ENCODE peak calls at places on chromosome 21, in four cellular contexts. J, W, A and R are unnamed samples.

GRCh38 chr21:26756491-26757159 is 88.6 kb downstream of the ADAMTS1 start:
- DNase-seq in A (no peak), W (no peak), J (no peak), R (no peak)

GRCh38 chr21:25572895-25573310 is 34.4 kb downstream of the MRPL39 start:
- DNase-seq in J (no peak), W (no peak), A (no peak), R (no peak)

GRCh38 chr21:16837319-16837718 is 675.5 kb upstream of the CXADR start:
- DNase-seq in A (no peak), J (no peak), W (no peak), R (no peak)

GRCh38 chr21:15023782-15024181 is 41.0 kb downstream of the NRIP1 start:
- DNase-seq in A (no peak), J (no peak), W (no peak), R (no peak)

GRCh38 chr21:18951291-18952038 is 547.9 kb upstream of the TMPRSS15 start:
- DNase-seq in A (no peak), W (no peak), J (peak; percentile 8), R (peak; percentile 45)

GRCh38 chr21:16829532-16829931 is 683.3 kb upstream of the CXADR start:
- DNase-seq in A (no peak), W (no peak), J (no peak), R (no peak)

GRCh38 chr21:43866659-43867331 is 1.8 kb downstream of the AGPAT3 start:
- DNase-seq in J (no peak), A (peak; percentile 88), W (peak; percentile 73), R (no peak)

GRCh38 chr21:31191553-31191952 is 152.5 kb downstream of the TIAM1 start:
- DNase-seq in W (no peak), A (no peak), J (no peak), R (no peak)

GRCh38 chr21:26130249-26130896 is 40.2 kb downstream of the APP start:
- DNase-seq in J (no peak), W (no peak), A (no peak), R (no peak)

GRCh38 chr21:46191257-46191685 is 7.0 kb upstream of the SPATC1L start:
- DNase-seq in J (peak; percentile 28), W (no peak), A (no peak), R (no peak)

GRCh38 chr21:36428789-36429671 is 43.8 kb downstream of the CHAF1B start:
- DNase-seq in A (no peak), J (no peak), W (no peak), R (no peak)

GRCh38 chr21:36433011-36433709 is 46.8 kb downstream of the CLDN14 start:
- DNase-seq in J (no peak), A (no peak), W (no peak), R (no peak)

GRCh38 chr21:36431252-36431651 is 46.1 kb downstream of the CHAF1B start:
- DNase-seq in J (no peak), W (no peak), A (no peak), R (no peak)

GRCh38 chr21:36429672-36430546 is 44.7 kb downstream of the CHAF1B start:
- DNase-seq in J (peak; percentile 65), A (peak; percentile 69), W (peak; percentile 97), R (peak; percentile 60)

GRCh38 chr21:36430841-36431240 is 45.6 kb downstream of the CHAF1B start:
- DNase-seq in A (no peak), J (no peak), W (no peak), R (no peak)
- TF ChIP-seq GABPA in A (no peak), J (no peak), W (no peak), R (no peak)

GRCh38 chr21:29121759-29122158 is 8.7 kb upstream of the MAP3K7CL start:
- DNase-seq in W (no peak), A (no peak), J (no peak), R (no peak)

GRCh38 chr21:29115899-29116298 is 14.5 kb upstream of the MAP3K7CL start:
- DNase-seq in J (no peak), A (no peak), W (no peak), R (no peak)

GRCh38 chr21:29114765-29115164 is 15.7 kb upstream of the MAP3K7CL start:
- DNase-seq in A (no peak), J (no peak), W (no peak), R (no peak)

DNA sequence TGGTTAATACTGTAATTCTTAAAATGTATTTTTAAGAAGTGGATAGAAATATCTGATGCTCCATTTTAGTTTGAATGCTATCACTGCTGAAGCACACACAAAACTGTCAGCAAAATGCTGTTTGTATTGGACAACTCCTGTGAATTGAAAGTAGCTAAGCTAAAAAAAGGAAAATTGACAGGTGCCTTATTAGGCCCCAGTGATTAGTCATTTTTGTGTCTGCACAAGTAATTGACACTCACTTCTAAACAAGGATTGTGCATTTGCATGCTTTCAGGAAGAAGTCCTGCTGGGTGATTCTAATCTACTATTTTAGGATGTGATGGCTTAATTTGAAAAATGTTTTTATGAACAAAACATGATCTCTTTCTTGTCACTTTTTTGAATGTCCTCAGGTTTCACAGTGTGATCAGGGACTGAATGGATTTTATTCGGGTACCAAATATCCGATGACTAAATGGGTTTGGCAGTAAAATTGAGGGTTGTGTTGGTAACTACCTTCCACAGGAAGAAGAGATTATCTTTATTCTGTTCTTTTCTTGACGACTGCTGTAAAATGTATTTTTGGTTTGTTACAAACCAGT is 13.0 kb upstream of the MAP3K7CL start:
- DNase-seq in A (no peak), W (no peak), J (no peak), R (no peak)
- TF ChIP-seq REST in A (no peak), W (no peak), J (no peak), R (no peak)

GRCh38 chr21:45136500-45136899 is 62.1 kb downstream of the ADARB1 start:
- DNase-seq in W (no peak), A (no peak), J (no peak), R (no peak)
- TF ChIP-seq GABPA in W (no peak), A (no peak), J (no peak), R (no peak)

DNA sequence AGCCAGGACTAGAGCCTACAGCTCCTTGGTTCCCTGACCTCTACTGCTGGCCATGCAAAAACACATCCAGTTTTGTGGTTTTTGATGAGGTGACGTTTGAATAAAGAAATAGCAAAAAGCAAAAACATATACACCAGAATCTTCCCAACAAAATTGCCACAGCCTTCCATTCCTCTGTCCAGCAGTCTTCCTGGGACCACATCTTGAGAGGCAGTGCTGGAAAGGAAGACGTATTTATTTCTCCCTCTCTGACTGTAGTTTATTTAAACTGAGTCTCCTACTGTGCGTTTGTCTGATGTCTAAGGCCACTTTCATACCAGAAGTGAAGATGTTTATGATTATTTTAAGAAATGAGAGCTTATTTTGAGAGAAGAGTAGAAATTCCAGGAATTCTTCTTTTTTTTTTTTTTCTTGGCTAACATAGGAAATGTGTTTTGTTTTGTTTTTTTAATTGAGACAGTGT is 118.4 kb downstream of the ITSN1 start:
- DNase-seq in J (no peak), A (no peak), W (no peak), R (no peak)
- TF ChIP-seq REST in J (peak; percentile 76), A (no peak), W (no peak), R (no peak)

GRCh38 chr21:40173833-40174232 is 306.6 kb downstream of the PCP4 start:
- DNase-seq in W (no peak), A (no peak), J (no peak), R (no peak)

GRCh38 chr21:40179167-40179566 is 311.9 kb downstream of the PCP4 start:
- DNase-seq in J (no peak), A (no peak), W (no peak), R (no peak)

GRCh38 chr21:40177979-40178378 is 310.7 kb downstream of the PCP4 start:
- DNase-seq in A (no peak), W (no peak), J (no peak), R (no peak)

GRCh38 chr21:40178726-40179125 is 311.5 kb downstream of the PCP4 start:
- DNase-seq in J (no peak), W (no peak), A (no peak), R (no peak)

DNA sequence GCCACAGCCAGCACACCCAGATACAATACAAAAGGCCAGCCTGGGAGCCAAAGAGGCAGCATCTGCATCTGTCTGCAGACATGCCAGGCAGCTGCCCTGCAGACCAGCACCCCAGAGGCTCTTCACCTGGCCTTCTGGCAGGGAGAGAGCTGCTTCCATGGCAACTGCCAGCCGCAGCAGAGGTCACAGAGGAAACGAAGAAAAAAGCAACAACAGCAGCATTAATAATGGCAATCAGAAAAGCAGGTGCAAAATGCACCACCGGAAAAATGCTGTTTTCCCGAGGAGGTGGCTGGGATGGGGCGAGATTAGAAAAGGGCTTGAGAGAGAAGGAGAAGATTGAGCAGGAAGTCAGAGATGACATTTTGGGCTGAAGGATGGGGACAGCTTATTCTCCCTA is 309.5 kb downstream of the PCP4 start:
- DNase-seq in W (no peak), A (no peak), J (peak; percentile 85), R (no peak)
- TF ChIP-seq GABPA in W (no peak), A (no peak), J (no peak), R (no peak)

DNA sequence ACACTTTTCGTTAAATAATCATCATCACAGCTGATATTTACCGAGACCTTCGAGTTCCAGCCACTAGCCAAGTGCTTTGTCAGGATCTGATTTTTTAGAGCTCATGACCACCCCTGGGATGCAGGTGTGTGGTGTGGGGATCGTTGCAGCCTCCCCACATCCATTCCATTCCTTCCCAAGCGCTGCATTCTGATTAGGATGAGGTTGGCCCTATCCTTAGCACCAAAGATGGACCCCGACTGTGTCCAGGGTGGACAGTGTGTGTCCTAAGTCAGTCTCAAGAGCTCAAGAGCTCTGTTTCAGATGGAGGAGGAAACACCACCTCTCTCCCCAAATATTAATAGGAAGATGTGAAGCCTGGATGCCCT is 74.1 kb downstream of the PSMG1 start:
- DNase-seq in W (no peak), A (no peak), J (no peak), R (no peak)
- TF ChIP-seq REST in W (no peak), A (no peak), J (no peak), R (no peak)

GRCh38 chr21:40204956-40205355 is 337.7 kb downstream of the PCP4 start:
- DNase-seq in W (no peak), J (no peak), A (no peak), R (no peak)
- TF ChIP-seq GABPA in W (no peak), J (no peak), A (no peak), R (no peak)

DNA sequence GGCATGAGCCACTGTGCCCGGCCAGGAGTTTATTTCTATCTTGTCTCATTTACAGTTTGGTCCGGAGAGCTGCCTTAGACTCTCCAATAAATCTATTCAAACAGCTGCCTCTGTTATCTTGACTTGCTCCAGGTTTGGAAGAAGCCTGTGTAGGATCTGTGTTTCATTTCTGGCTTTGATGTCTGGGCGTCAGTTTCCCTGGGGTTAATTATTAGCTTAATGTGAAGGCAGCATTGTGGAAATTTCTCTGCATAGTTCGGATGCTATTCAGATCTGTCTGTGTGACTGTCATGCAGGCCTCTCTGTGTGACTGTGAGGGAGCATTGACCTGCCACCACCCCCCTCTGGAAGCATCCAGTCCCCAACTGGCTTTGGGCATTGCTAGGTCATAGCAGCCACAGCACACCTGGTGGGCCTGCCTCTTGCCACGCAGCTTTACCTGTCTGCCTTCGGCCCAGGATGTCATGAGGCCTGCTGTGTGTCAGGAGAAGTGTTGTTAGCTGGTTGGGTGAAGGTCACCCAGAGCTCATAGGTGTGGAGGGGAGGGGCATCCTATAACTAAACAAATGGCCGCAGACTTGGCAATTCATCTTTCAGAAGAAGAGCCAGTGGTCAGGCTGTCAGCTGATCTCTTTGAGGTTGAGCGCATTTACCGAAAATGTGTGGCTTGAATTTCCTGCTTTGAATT is 9.8 kb downstream of the IFNGR2 start:
- DNase-seq in J (no peak), W (no peak), A (peak; percentile 98), R (no peak)
- TF ChIP-seq REST in J (no peak), W (no peak), A (no peak), R (no peak)